ENCODE peak calls at places on chromosomes 7 and 10, in nine cellular contexts. E is suprapubic skin; O is HL-60; U is fibroblast of the conjunctiva; N is AG08395; A is HEK293T; H is amygdala; L is activated T-helper 9 cell treated with anti-CD3 and anti-CD28 coated beads, Interleukin-2, amount 50 U/mL, for 16 hours; Y is ELR. W is an unnamed sample.

GRCh38 chr7:49639068-49639593 is 134.3 kb upstream of the VWC2 start:
- DNase-seq in O (no peak), U (no peak), Y (no peak), H (no peak), N (no peak), L (no peak), A (no peak), E (no peak), W (no peak)

GRCh38 chr7:152435384-152436278 is at the start of gene KMT2C:
- DNase-seq in H (peak), L (peak), Y (peak), U (no peak), N (peak), E (peak), O (no peak), A (peak), W (peak)

GRCh38 chr7:13327669-13328068 is 640.2 kb downstream of the ARL4A start:
- DNase-seq in O (no peak), L (no peak), N (no peak), Y (no peak), A (no peak), H (no peak), E (no peak), U (no peak), W (no peak)

GRCh38 chr10:8058274-8059111 is 4.0 kb downstream of the GATA3 start:
- DNase-seq in E (peak), A (no peak), U (no peak), L (no peak), O (no peak), H (no peak), N (no peak), Y (no peak), W (no peak)

GRCh38 chr10:23399701-23400144 is 39.2 kb upstream of the OTUD1 start:
- DNase-seq in U (no peak), A (no peak), O (no peak), Y (peak), H (no peak), E (no peak), L (no peak), N (no peak), W (peak)

GRCh38 chr7:77232467-77232866 is 32.8 kb upstream of the FGL2 start:
- DNase-seq in Y (no peak), O (no peak), N (no peak), U (no peak), A (no peak), E (no peak), H (no peak), L (no peak), W (no peak)

GRCh38 chr7:56092789-56093531 is at the start of gene PHKG1:
- DNase-seq in L (no peak), H (peak), A (peak), E (peak), O (no peak), U (peak), Y (peak), N (peak), W (peak)

GRCh38 chr7:98133181-98133580 is 26.5 kb downstream of the LMTK2 start:
- DNase-seq in H (no peak), Y (peak), O (peak), A (no peak), L (no peak), U (no peak), N (no peak), E (no peak), W (peak)

GRCh38 chr7:94888542-94888941 is 18.9 kb upstream of the PPP1R9A start:
- DNase-seq in A (peak), Y (peak), O (no peak), E (no peak), U (no peak), H (no peak), L (no peak), N (no peak), W (no peak)

GRCh38 chr7:51366930-51367613 is 50.5 kb upstream of the COBL start:
- DNase-seq in E (no peak), U (peak), A (peak), L (no peak), H (peak), O (peak), N (peak), Y (peak), W (peak)

GRCh38 chr10:77637474-77637985 is at the start of gene KCNMA1:
- DNase-seq in A (no peak), Y (peak), O (no peak), E (no peak), L (no peak), U (no peak), N (peak), H (no peak), W (peak)

GRCh38 chr7:14855033-14855794 is 47.3 kb downstream of the DGKB start:
- DNase-seq in N (no peak), U (no peak), H (no peak), O (no peak), Y (no peak), L (no peak), A (no peak), E (no peak), W (no peak)